ENCODE peak calls at places on chromosomes 16 and 17, in six cellular contexts. One of them, this sample, is unnamed.

GRCh38 chr16:14378131-14378551 is 251.9 kb downstream of the PARN start:
- DNase-seq in heart right ventricle: no peak
- DNase-seq in ureter: no peak
- DNase-seq in astrocyte of the cerebellum: no peak
- DNase-seq in activated T-helper 1 cell treated with anti-CD3 and anti-CD28 coated beads, Interleukin-2, amount 50 U/mL, for 16 hours: no peak
- DNase-seq in ascending aorta: no peak
- DNase-seq in this sample: no peak

GRCh38 chr16:64910351-64910750 is 211.5 kb downstream of the CDH11 start:
- DNase-seq in heart right ventricle: peak
- DNase-seq in ureter: no peak
- DNase-seq in astrocyte of the cerebellum: peak
- DNase-seq in activated T-helper 1 cell treated with anti-CD3 and anti-CD28 coated beads, Interleukin-2, amount 50 U/mL, for 16 hours: no peak
- DNase-seq in ascending aorta: peak
- DNase-seq in this sample: peak

GRCh38 chr16:23371368-23371767 is 69.3 kb downstream of the SCNN1B start:
- DNase-seq in heart right ventricle: no peak
- DNase-seq in ureter: no peak
- DNase-seq in astrocyte of the cerebellum: no peak
- DNase-seq in activated T-helper 1 cell treated with anti-CD3 and anti-CD28 coated beads, Interleukin-2, amount 50 U/mL, for 16 hours: no peak
- DNase-seq in ascending aorta: no peak
- DNase-seq in this sample: no peak

GRCh38 chr17:6559753-6560215 is 3.4 kb upstream of the PITPNM3 start:
- DNase-seq in heart right ventricle: no peak
- DNase-seq in ureter: no peak
- DNase-seq in astrocyte of the cerebellum: no peak
- DNase-seq in activated T-helper 1 cell treated with anti-CD3 and anti-CD28 coated beads, Interleukin-2, amount 50 U/mL, for 16 hours: no peak
- DNase-seq in ascending aorta: no peak
- DNase-seq in this sample: no peak

GRCh38 chr16:87240211-87241134 is 76.7 kb downstream of the C16orf95 start:
- DNase-seq in heart right ventricle: no peak
- DNase-seq in ureter: no peak
- DNase-seq in astrocyte of the cerebellum: no peak
- DNase-seq in activated T-helper 1 cell treated with anti-CD3 and anti-CD28 coated beads, Interleukin-2, amount 50 U/mL, for 16 hours: no peak
- DNase-seq in ascending aorta: no peak
- DNase-seq in this sample: no peak

GRCh38 chr17:31397256-31397939 is 5.9 kb downstream of the RAB11FIP4 start:
- DNase-seq in heart right ventricle: no peak
- DNase-seq in ureter: peak
- DNase-seq in astrocyte of the cerebellum: no peak
- DNase-seq in activated T-helper 1 cell treated with anti-CD3 and anti-CD28 coated beads, Interleukin-2, amount 50 U/mL, for 16 hours: no peak
- DNase-seq in ascending aorta: peak
- DNase-seq in this sample: no peak

GRCh38 chr16:31874354-31875111 is 926 bp downstream of the ZNF267 start:
- DNase-seq in heart right ventricle: no peak
- DNase-seq in ureter: no peak
- DNase-seq in astrocyte of the cerebellum: no peak
- DNase-seq in activated T-helper 1 cell treated with anti-CD3 and anti-CD28 coated beads, Interleukin-2, amount 50 U/mL, for 16 hours: no peak
- DNase-seq in ascending aorta: no peak
- DNase-seq in this sample: no peak

GRCh38 chr17:19812407-19812806 is 55.3 kb downstream of the ULK2 start:
- DNase-seq in heart right ventricle: no peak
- DNase-seq in ureter: no peak
- DNase-seq in astrocyte of the cerebellum: no peak
- DNase-seq in activated T-helper 1 cell treated with anti-CD3 and anti-CD28 coated beads, Interleukin-2, amount 50 U/mL, for 16 hours: no peak
- DNase-seq in ascending aorta: no peak
- DNase-seq in this sample: no peak

GRCh38 chr17:42423766-42424165 is 710 bp upstream of the CAVIN1 start:
- DNase-seq in heart right ventricle: no peak
- DNase-seq in ureter: no peak
- DNase-seq in astrocyte of the cerebellum: no peak
- DNase-seq in activated T-helper 1 cell treated with anti-CD3 and anti-CD28 coated beads, Interleukin-2, amount 50 U/mL, for 16 hours: no peak
- DNase-seq in ascending aorta: no peak
- DNase-seq in this sample: no peak

GRCh38 chr17:66406701-66407644 is 104.6 kb downstream of the PRKCA start:
- DNase-seq in heart right ventricle: no peak
- DNase-seq in ureter: no peak
- DNase-seq in astrocyte of the cerebellum: no peak
- DNase-seq in activated T-helper 1 cell treated with anti-CD3 and anti-CD28 coated beads, Interleukin-2, amount 50 U/mL, for 16 hours: no peak
- DNase-seq in ascending aorta: no peak
- DNase-seq in this sample: no peak

GRCh38 chr17:21689604-21690003 is 2.7 kb upstream of the KCNJ18 start:
- DNase-seq in heart right ventricle: no peak
- DNase-seq in ureter: no peak
- DNase-seq in astrocyte of the cerebellum: peak
- DNase-seq in activated T-helper 1 cell treated with anti-CD3 and anti-CD28 coated beads, Interleukin-2, amount 50 U/mL, for 16 hours: no peak
- DNase-seq in ascending aorta: peak
- DNase-seq in this sample: no peak

GRCh38 chr17:32341141-32341856 is 674 bp downstream of the C17orf75 start:
- DNase-seq in heart right ventricle: no peak
- DNase-seq in ureter: no peak
- DNase-seq in astrocyte of the cerebellum: no peak
- DNase-seq in activated T-helper 1 cell treated with anti-CD3 and anti-CD28 coated beads, Interleukin-2, amount 50 U/mL, for 16 hours: no peak
- DNase-seq in ascending aorta: no peak
- DNase-seq in this sample: no peak

GRCh38 chr17:81512984-81513668 is 527 bp upstream of the ACTG1 start:
- DNase-seq in heart right ventricle: peak
- DNase-seq in ureter: peak
- DNase-seq in astrocyte of the cerebellum: no peak
- DNase-seq in activated T-helper 1 cell treated with anti-CD3 and anti-CD28 coated beads, Interleukin-2, amount 50 U/mL, for 16 hours: no peak
- DNase-seq in ascending aorta: peak
- DNase-seq in this sample: peak

GRCh38 chr17:29250666-29251065 is 4.0 kb downstream of the CRYBA1 start:
- DNase-seq in heart right ventricle: no peak
- DNase-seq in ureter: no peak
- DNase-seq in astrocyte of the cerebellum: no peak
- DNase-seq in activated T-helper 1 cell treated with anti-CD3 and anti-CD28 coated beads, Interleukin-2, amount 50 U/mL, for 16 hours: no peak
- DNase-seq in ascending aorta: no peak
- DNase-seq in this sample: no peak

GRCh38 chr16:82652826-82653225 is 26.1 kb downstream of the CDH13 start:
- DNase-seq in heart right ventricle: no peak
- DNase-seq in ureter: no peak
- DNase-seq in astrocyte of the cerebellum: no peak
- DNase-seq in activated T-helper 1 cell treated with anti-CD3 and anti-CD28 coated beads, Interleukin-2, amount 50 U/mL, for 16 hours: no peak
- DNase-seq in ascending aorta: no peak
- DNase-seq in this sample: no peak

GRCh38 chr17:80646328-80646727 is 101.7 kb downstream of the RPTOR start:
- DNase-seq in heart right ventricle: no peak
- DNase-seq in ureter: no peak
- DNase-seq in astrocyte of the cerebellum: no peak
- DNase-seq in activated T-helper 1 cell treated with anti-CD3 and anti-CD28 coated beads, Interleukin-2, amount 50 U/mL, for 16 hours: no peak
- DNase-seq in ascending aorta: peak
- DNase-seq in this sample: no peak

This sample was measured in psoas muscle.